ENCODE peak calls at places on chromosomes 7 and 10, in eight cellular contexts. One of them, this sample, is unnamed.

GRCh38 chr10:74282151-74282852 is 131.3 kb downstream of the ADK start:
- DNase-seq in RWPE1: no peak
- DNase-seq in GM12865: no peak
- DNase-seq in IMR-90: peak
- DNase-seq in Panc1: no peak
- DNase-seq in nephron progenitor cell: no peak
- DNase-seq in CD8-positive, alpha-beta T cell: no peak
- DNase-seq in cardiac fibroblast: peak
- DNase-seq in this sample: no peak

GRCh38 chr10:91689731-91690168 is 56.9 kb upstream of the PPP1R3C start:
- DNase-seq in RWPE1: no peak
- DNase-seq in GM12865: no peak
- DNase-seq in IMR-90: peak
- DNase-seq in Panc1: no peak
- DNase-seq in nephron progenitor cell: no peak
- DNase-seq in CD8-positive, alpha-beta T cell: no peak
- DNase-seq in cardiac fibroblast: peak
- DNase-seq in this sample: no peak

GRCh38 chr7:82015751-82016150 is 245.9 kb upstream of the HGF start:
- DNase-seq in RWPE1: peak
- DNase-seq in GM12865: peak
- DNase-seq in IMR-90: peak
- DNase-seq in Panc1: no peak
- DNase-seq in nephron progenitor cell: no peak
- DNase-seq in CD8-positive, alpha-beta T cell: no peak
- DNase-seq in cardiac fibroblast: no peak
- DNase-seq in this sample: no peak

GRCh38 chr7:139177696-139178095 is 53.3 kb upstream of the UBN2 start:
- DNase-seq in RWPE1: no peak
- DNase-seq in GM12865: no peak
- DNase-seq in IMR-90: no peak
- DNase-seq in Panc1: no peak
- DNase-seq in nephron progenitor cell: no peak
- DNase-seq in CD8-positive, alpha-beta T cell: no peak
- DNase-seq in cardiac fibroblast: no peak
- DNase-seq in this sample: no peak

GRCh38 chr7:50761722-50762121 is 21.0 kb downstream of the GRB10 start:
- DNase-seq in RWPE1: no peak
- DNase-seq in GM12865: no peak
- DNase-seq in IMR-90: no peak
- DNase-seq in Panc1: no peak
- DNase-seq in nephron progenitor cell: no peak
- DNase-seq in CD8-positive, alpha-beta T cell: no peak
- DNase-seq in cardiac fibroblast: no peak
- DNase-seq in this sample: no peak

GRCh38 chr7:114026486-114027089 is 107.8 kb upstream of the PPP1R3A start:
- DNase-seq in RWPE1: peak
- DNase-seq in GM12865: peak
- DNase-seq in IMR-90: peak
- DNase-seq in Panc1: peak
- DNase-seq in nephron progenitor cell: peak
- DNase-seq in CD8-positive, alpha-beta T cell: no peak
- DNase-seq in cardiac fibroblast: peak
- DNase-seq in this sample: no peak

GRCh38 chr10:33071857-33072256 is 113.8 kb upstream of the ITGB1 start:
- DNase-seq in RWPE1: no peak
- DNase-seq in GM12865: no peak
- DNase-seq in IMR-90: no peak
- DNase-seq in Panc1: no peak
- DNase-seq in nephron progenitor cell: no peak
- DNase-seq in CD8-positive, alpha-beta T cell: no peak
- DNase-seq in cardiac fibroblast: no peak
- DNase-seq in this sample: no peak

GRCh38 chr10:11164806-11165590 is 147.3 kb downstream of the CELF2 start:
- DNase-seq in RWPE1: peak
- DNase-seq in GM12865: peak
- DNase-seq in IMR-90: peak
- DNase-seq in Panc1: no peak
- DNase-seq in nephron progenitor cell: peak
- DNase-seq in CD8-positive, alpha-beta T cell: peak
- DNase-seq in cardiac fibroblast: peak
- DNase-seq in this sample: peak

GRCh38 chr10:17747883-17748550 is 4.0 kb upstream of the TMEM236 start:
- DNase-seq in RWPE1: no peak
- DNase-seq in GM12865: no peak
- DNase-seq in IMR-90: peak
- DNase-seq in Panc1: no peak
- DNase-seq in nephron progenitor cell: no peak
- DNase-seq in CD8-positive, alpha-beta T cell: no peak
- DNase-seq in cardiac fibroblast: peak
- DNase-seq in this sample: no peak

GRCh38 chr7:37341033-37341630 is 107.5 kb downstream of the ELMO1 start:
- DNase-seq in RWPE1: no peak
- DNase-seq in GM12865: peak
- DNase-seq in IMR-90: no peak
- DNase-seq in Panc1: no peak
- DNase-seq in nephron progenitor cell: no peak
- DNase-seq in CD8-positive, alpha-beta T cell: no peak
- DNase-seq in cardiac fibroblast: no peak
- DNase-seq in this sample: no peak

GRCh38 chr7:106012935-106013439 is 49.9 kb downstream of the CDHR3 start:
- DNase-seq in RWPE1: no peak
- DNase-seq in GM12865: no peak
- DNase-seq in IMR-90: peak
- DNase-seq in Panc1: no peak
- DNase-seq in nephron progenitor cell: no peak
- DNase-seq in CD8-positive, alpha-beta T cell: no peak
- DNase-seq in cardiac fibroblast: peak
- DNase-seq in this sample: no peak

GRCh38 chr7:16471933-16472332 is 6.4 kb upstream of the SOSTDC1 start:
- DNase-seq in RWPE1: no peak
- DNase-seq in GM12865: no peak
- DNase-seq in IMR-90: no peak
- DNase-seq in Panc1: no peak
- DNase-seq in nephron progenitor cell: no peak
- DNase-seq in CD8-positive, alpha-beta T cell: no peak
- DNase-seq in cardiac fibroblast: no peak
- DNase-seq in this sample: no peak

DNA sequence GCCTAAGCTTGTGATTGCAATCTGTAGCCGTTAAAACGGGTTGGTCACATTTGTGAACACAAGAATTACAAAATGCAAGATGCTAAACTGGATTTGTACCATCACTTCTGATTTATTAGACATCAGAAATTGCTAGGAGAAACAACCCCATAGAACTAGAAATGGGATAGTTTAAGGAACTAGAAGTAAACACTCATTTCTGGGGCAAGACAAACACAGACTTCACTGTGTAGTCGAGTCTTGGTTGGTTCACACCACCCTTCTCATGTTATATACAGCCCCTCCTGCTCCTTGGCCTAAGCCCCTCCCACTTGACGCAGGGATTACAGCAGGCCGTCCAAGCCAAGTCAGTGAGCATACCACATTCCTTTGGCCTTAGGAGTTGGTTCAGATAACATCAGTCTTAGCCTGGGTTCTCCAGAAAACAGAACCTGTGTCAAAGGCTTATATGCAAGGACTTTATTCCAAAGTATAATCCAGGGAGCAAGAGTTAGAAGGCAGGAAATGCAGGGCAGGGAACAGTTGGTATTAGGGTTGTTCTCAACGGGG is 2.0 kb upstream of the NRAP start:
- DNase-seq in RWPE1: peak
- DNase-seq in GM12865: no peak
- DNase-seq in IMR-90: peak
- DNase-seq in Panc1: no peak
- DNase-seq in nephron progenitor cell: no peak
- DNase-seq in CD8-positive, alpha-beta T cell: no peak
- DNase-seq in cardiac fibroblast: peak
- DNase-seq in this sample: no peak
- TF ChIP-seq CTCF in RWPE1: no peak
- TF ChIP-seq CTCF in GM12865: no peak
- TF ChIP-seq CTCF in IMR-90: no peak
- TF ChIP-seq CTCF in Panc1: no peak
- TF ChIP-seq CTCF in nephron progenitor cell: no peak
- TF ChIP-seq CTCF in CD8-positive, alpha-beta T cell: no peak
- TF ChIP-seq CTCF in cardiac fibroblast: no peak
- TF ChIP-seq CTCF in this sample: no peak

GRCh38 chr7:143341842-143342241 is 20.7 kb downstream of the FAM131B start:
- DNase-seq in RWPE1: no peak
- DNase-seq in GM12865: no peak
- DNase-seq in IMR-90: no peak
- DNase-seq in Panc1: no peak
- DNase-seq in nephron progenitor cell: no peak
- DNase-seq in CD8-positive, alpha-beta T cell: peak
- DNase-seq in cardiac fibroblast: no peak
- DNase-seq in this sample: no peak

GRCh38 chr7:143347950-143348349 is 14.6 kb downstream of the FAM131B start:
- DNase-seq in RWPE1: no peak
- DNase-seq in GM12865: no peak
- DNase-seq in IMR-90: no peak
- DNase-seq in Panc1: no peak
- DNase-seq in nephron progenitor cell: no peak
- DNase-seq in CD8-positive, alpha-beta T cell: no peak
- DNase-seq in cardiac fibroblast: no peak
- DNase-seq in this sample: no peak

GRCh38 chr7:143346018-143346417 is 16.5 kb downstream of the FAM131B start:
- DNase-seq in RWPE1: no peak
- DNase-seq in GM12865: no peak
- DNase-seq in IMR-90: no peak
- DNase-seq in Panc1: no peak
- DNase-seq in nephron progenitor cell: no peak
- DNase-seq in CD8-positive, alpha-beta T cell: no peak
- DNase-seq in cardiac fibroblast: no peak
- DNase-seq in this sample: no peak

GRCh38 chr7:143343596-143343995 is 18.9 kb downstream of the FAM131B start:
- DNase-seq in RWPE1: no peak
- DNase-seq in GM12865: no peak
- DNase-seq in IMR-90: no peak
- DNase-seq in Panc1: no peak
- DNase-seq in nephron progenitor cell: no peak
- DNase-seq in CD8-positive, alpha-beta T cell: no peak
- DNase-seq in cardiac fibroblast: no peak
- DNase-seq in this sample: no peak

GRCh38 chr7:143345428-143345900 is 17.0 kb downstream of the FAM131B start:
- DNase-seq in RWPE1: no peak
- DNase-seq in GM12865: peak
- DNase-seq in IMR-90: peak
- DNase-seq in Panc1: no peak
- DNase-seq in nephron progenitor cell: peak
- DNase-seq in CD8-positive, alpha-beta T cell: peak
- DNase-seq in cardiac fibroblast: peak
- DNase-seq in this sample: no peak
- TF ChIP-seq CTCF in RWPE1: no peak
- TF ChIP-seq CTCF in GM12865: peak
- TF ChIP-seq CTCF in IMR-90: peak
- TF ChIP-seq CTCF in Panc1: peak
- TF ChIP-seq CTCF in nephron progenitor cell: peak
- TF ChIP-seq CTCF in CD8-positive, alpha-beta T cell: peak
- TF ChIP-seq CTCF in cardiac fibroblast: peak
- TF ChIP-seq CTCF in this sample: no peak

DNA sequence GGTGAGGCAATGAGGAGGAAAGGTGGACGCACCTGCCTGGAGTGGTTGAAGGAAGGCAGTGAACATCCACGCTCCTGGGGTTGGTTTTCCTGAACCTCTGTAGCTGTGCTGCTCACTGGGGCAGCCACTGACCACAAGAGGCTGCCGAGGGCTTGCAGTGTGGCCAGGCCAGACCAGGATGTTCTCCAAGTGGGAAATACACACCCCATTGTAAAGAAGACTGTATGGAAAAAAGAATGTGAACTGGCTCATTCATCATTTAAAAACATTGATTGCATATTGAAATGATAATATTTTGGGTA is 107.6 kb downstream of the SNX10 start:
- DNase-seq in RWPE1: no peak
- DNase-seq in GM12865: no peak
- DNase-seq in IMR-90: peak
- DNase-seq in Panc1: no peak
- DNase-seq in nephron progenitor cell: peak
- DNase-seq in CD8-positive, alpha-beta T cell: no peak
- DNase-seq in cardiac fibroblast: peak
- DNase-seq in this sample: no peak
- TF ChIP-seq CTCF in RWPE1: no peak
- TF ChIP-seq CTCF in GM12865: no peak
- TF ChIP-seq CTCF in IMR-90: no peak
- TF ChIP-seq CTCF in Panc1: peak
- TF ChIP-seq CTCF in nephron progenitor cell: peak
- TF ChIP-seq CTCF in CD8-positive, alpha-beta T cell: no peak
- TF ChIP-seq CTCF in cardiac fibroblast: peak
- TF ChIP-seq CTCF in this sample: no peak

GRCh38 chr7:129609666-129610065 is 1.9 kb upstream of the NRF1 start:
- DNase-seq in RWPE1: no peak
- DNase-seq in GM12865: no peak
- DNase-seq in IMR-90: no peak
- DNase-seq in Panc1: no peak
- DNase-seq in nephron progenitor cell: no peak
- DNase-seq in CD8-positive, alpha-beta T cell: no peak
- DNase-seq in cardiac fibroblast: no peak
- DNase-seq in this sample: no peak

GRCh38 chr7:129605960-129606644 is 5.4 kb upstream of the NRF1 start:
- DNase-seq in RWPE1: no peak
- DNase-seq in GM12865: no peak
- DNase-seq in IMR-90: no peak
- DNase-seq in Panc1: no peak
- DNase-seq in nephron progenitor cell: no peak
- DNase-seq in CD8-positive, alpha-beta T cell: no peak
- DNase-seq in cardiac fibroblast: no peak
- DNase-seq in this sample: no peak

GRCh38 chr7:129605038-129605437 is 6.5 kb upstream of the NRF1 start:
- DNase-seq in RWPE1: no peak
- DNase-seq in GM12865: no peak
- DNase-seq in IMR-90: no peak
- DNase-seq in Panc1: no peak
- DNase-seq in nephron progenitor cell: no peak
- DNase-seq in CD8-positive, alpha-beta T cell: no peak
- DNase-seq in cardiac fibroblast: no peak
- DNase-seq in this sample: no peak

GRCh38 chr7:129606801-129607200 is 4.7 kb upstream of the NRF1 start:
- DNase-seq in RWPE1: no peak
- DNase-seq in GM12865: peak
- DNase-seq in IMR-90: no peak
- DNase-seq in Panc1: no peak
- DNase-seq in nephron progenitor cell: no peak
- DNase-seq in CD8-positive, alpha-beta T cell: no peak
- DNase-seq in cardiac fibroblast: no peak
- DNase-seq in this sample: no peak

DNA sequence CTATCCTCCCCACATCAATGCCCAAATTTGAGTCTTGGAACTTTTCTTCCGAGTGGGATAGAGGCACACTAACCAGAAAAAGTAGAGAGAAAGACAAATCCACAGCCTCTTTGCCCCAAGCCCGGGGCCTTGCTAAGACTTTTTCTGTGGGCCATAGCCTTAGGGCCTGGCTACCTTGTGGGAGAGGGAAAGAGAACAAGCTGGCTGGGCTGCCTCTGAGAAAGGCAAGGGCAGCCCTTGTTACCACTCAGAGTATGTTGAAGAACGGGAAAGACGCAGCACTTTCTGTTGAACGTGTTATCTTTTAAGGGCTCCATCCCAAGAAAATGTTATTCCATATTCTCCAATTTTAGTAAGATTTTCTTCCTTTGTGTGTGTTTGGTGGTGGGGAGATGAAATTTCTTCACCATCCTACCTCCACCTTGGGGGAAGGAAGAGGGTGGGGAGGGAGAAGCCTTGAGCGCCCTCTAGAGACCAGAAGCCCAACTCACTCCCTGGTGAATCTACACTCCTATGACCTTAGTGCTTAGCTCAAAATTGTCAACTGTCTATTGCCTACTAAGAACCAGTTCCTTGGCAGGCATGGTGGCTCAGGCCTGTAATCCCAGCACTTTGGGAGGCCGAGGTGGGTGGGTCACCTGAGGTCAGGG is 3.9 kb upstream of the NRF1 start:
- DNase-seq in RWPE1: peak
- DNase-seq in GM12865: peak
- DNase-seq in IMR-90: no peak
- DNase-seq in Panc1: peak
- DNase-seq in nephron progenitor cell: peak
- DNase-seq in CD8-positive, alpha-beta T cell: peak
- DNase-seq in cardiac fibroblast: peak
- DNase-seq in this sample: no peak
- TF ChIP-seq CTCF in RWPE1: peak
- TF ChIP-seq CTCF in GM12865: peak
- TF ChIP-seq CTCF in IMR-90: peak
- TF ChIP-seq CTCF in Panc1: peak
- TF ChIP-seq CTCF in nephron progenitor cell: peak
- TF ChIP-seq CTCF in CD8-positive, alpha-beta T cell: peak
- TF ChIP-seq CTCF in cardiac fibroblast: peak
- TF ChIP-seq CTCF in this sample: no peak